ENCODE peak calls at places on chromosomes 11 and 22, in six cellular contexts. K, A, X, Z, E and Y are unnamed samples.

GRCh38 chr11:46117842-46118241 is 3.4 kb downstream of the PHF21A start:
- DNase-seq in K (peak; percentile 21), A (no peak), X (no peak), Z (no peak), E (no peak), Y (no peak)

GRCh38 chr11:8671242-8671641 is 11.2 kb downstream of the TRIM66 start:
- DNase-seq in K (peak; percentile 94), A (no peak), X (no peak), Z (peak; percentile 67), E (no peak), Y (no peak)

GRCh38 chr11:819943-820649 is 1.4 kb downstream of the PNPLA2 start:
- DNase-seq in K (peak; percentile 75), A (peak; percentile 78), X (peak; percentile 76), Z (peak; percentile 44), E (peak; percentile 87), Y (peak; percentile 87)

GRCh38 chr11:2368178-2368850 is 8.8 kb upstream of the CD81 start:
- DNase-seq in K (no peak), A (no peak), X (no peak), Z (no peak), E (no peak), Y (no peak)

GRCh38 chr11:34602245-34602644 is 18.6 kb upstream of the EHF start:
- DNase-seq in K (no peak), A (no peak), X (no peak), Z (no peak), E (no peak), Y (no peak)

GRCh38 chr11:96481204-96481603 is 91.4 kb downstream of the JRKL start:
- DNase-seq in K (no peak), A (no peak), X (no peak), Z (no peak), E (no peak), Y (no peak)

GRCh38 chr11:66951927-66952337 is 6.3 kb downstream of the PC start:
- DNase-seq in K (peak; percentile 32), A (no peak), X (no peak), Z (no peak), E (no peak), Y (peak; percentile 89)

GRCh38 chr11:57325735-57326048 is 940 bp upstream of the TNKS1BP1 start:
- DNase-seq in K (no peak), A (no peak), X (no peak), Z (no peak), E (no peak), Y (no peak)

GRCh38 chr22:49897015-49897684 is 21.1 kb downstream of the ALG12 start:
- DNase-seq in K (no peak), A (no peak), X (no peak), Z (no peak), E (no peak), Y (no peak)

GRCh38 chr11:71323876-71324526 is 71.6 kb upstream of the SHANK2 start:
- DNase-seq in K (no peak), A (no peak), X (no peak), Z (no peak), E (no peak), Y (no peak)

GRCh38 chr11:122796128-122796717 is 42.1 kb upstream of the CRTAM start:
- DNase-seq in K (peak; percentile 58), A (peak; percentile 56), X (peak; percentile 54), Z (no peak), E (peak; percentile 33), Y (peak; percentile 58)